ENCODE peak calls at places on chromosome 11, in six cellular contexts. Y is PC-3; B is stimulated activated CD4-positive, alpha-beta T cell treated with anti-CD3 and anti-CD28 coated beads, Interleukin-12 subunit alpha, Interleukin-12 subunit beta, amount 100 ng/mL, for 48 hours; P is T-helper 9 cell; N is effector CD4-positive, alpha-beta T cell; U is astrocyte of the spinal cord. A is an unnamed sample.

GRCh38 chr11:16184588-16184987 is 171.8 kb downstream of the SOX6 start:
- DNase-seq in P (no peak), U (peak), Y (peak), B (no peak), N (no peak), A (peak)

GRCh38 chr11:121437018-121437685 is 15.0 kb upstream of the SORL1 start:
- DNase-seq in U (no peak), B (no peak), P (no peak), Y (peak), N (no peak), A (peak)

GRCh38 chr11:17381156-17381555 is 7.3 kb downstream of the KCNJ11 start:
- DNase-seq in N (no peak), U (no peak), B (no peak), Y (no peak), P (no peak), A (peak)

GRCh38 chr11:66259976-66260375 is 8.5 kb upstream of the RAB1B start:
- DNase-seq in N (no peak), Y (no peak), B (no peak), U (no peak), P (no peak), A (no peak)

GRCh38 chr11:73177380-73178091 is 35.4 kb upstream of the FCHSD2 start:
- DNase-seq in P (no peak), Y (peak), N (no peak), B (no peak), U (no peak), A (no peak)

GRCh38 chr11:35649984-35650383 is 12.6 kb upstream of the TRIM44 start:
- DNase-seq in Y (peak), N (no peak), U (peak), B (no peak), P (no peak), A (no peak)

GRCh38 chr11:69131644-69132300 is 24.0 kb upstream of the SMIM38 start:
- DNase-seq in Y (peak), P (no peak), U (peak), B (no peak), N (no peak), A (peak)

GRCh38 chr11:121659811-121660210 is 207.0 kb upstream of the SORL1-AS1 start:
- DNase-seq in B (no peak), P (no peak), N (no peak), U (no peak), Y (no peak), A (no peak)

GRCh38 chr11:134738581-134738980 is 326.5 kb upstream of the B3GAT1 start:
- DNase-seq in N (no peak), U (no peak), P (no peak), B (no peak), Y (no peak), A (no peak)

GRCh38 chr11:44992774-44993173 is 42.1 kb upstream of the TP53I11 start:
- DNase-seq in B (no peak), U (no peak), P (no peak), Y (no peak), N (no peak), A (no peak)

GRCh38 chr11:29119116-29119515 is 897.7 kb downstream of the KCNA4 start:
- DNase-seq in N (no peak), Y (peak), U (peak), P (no peak), B (no peak), A (peak)

GRCh38 chr11:95147364-95147905 is 57.8 kb downstream of the ENDOD1 start:
- DNase-seq in Y (peak), N (no peak), P (no peak), U (peak), B (no peak), A (peak)

GRCh38 chr11:95697614-95698408 is 91.8 kb downstream of the FAM76B start:
- DNase-seq in B (no peak), Y (no peak), N (no peak), U (no peak), P (no peak), A (no peak)

GRCh38 chr11:128190312-128190711 is 397.0 kb downstream of the ETS1 start:
- DNase-seq in N (no peak), P (no peak), U (no peak), B (no peak), Y (no peak), A (no peak)

GRCh38 chr11:2803186-2804057 is 82.2 kb downstream of the CDKN1C start:
- DNase-seq in P (no peak), N (peak), B (no peak), U (no peak), Y (no peak), A (no peak)